ENCODE peak calls at places on chromosomes 5 and 9, in four cellular contexts. One of them, this sample, is unnamed. For H3K4me1 and H3K27me3, the result is how much of the 10 kb centered on the place peaks cover.

GRCh38 chr9:100473271-100474081 is 527 bp downstream of the TMEFF1 start:
- DNase-seq in CD8-positive, alpha-beta T cell: peak
- DNase-seq in heart left ventricle: no peak
- DNase-seq in neural progenitor cell: peak
- DNase-seq in this sample: peak

GRCh38 chr5:98904786-98905185 is 24.0 kb downstream of the CHD1 start:
- DNase-seq in CD8-positive, alpha-beta T cell: no peak
- DNase-seq in heart left ventricle: no peak
- DNase-seq in neural progenitor cell: no peak
- DNase-seq in this sample: no peak

GRCh38 chr5:65811895-65812294 is 89.9 kb downstream of the NLN start:
- DNase-seq in CD8-positive, alpha-beta T cell: no peak
- DNase-seq in heart left ventricle: no peak
- DNase-seq in neural progenitor cell: no peak
- DNase-seq in this sample: no peak

GRCh38 chr9:1429328-1429727 is 379.2 kb downstream of the DMRT2 start:
- DNase-seq in CD8-positive, alpha-beta T cell: no peak
- DNase-seq in heart left ventricle: peak
- DNase-seq in neural progenitor cell: no peak
- DNase-seq in this sample: no peak

GRCh38 chr5:155024015-155024414 is 10.5 kb downstream of the KIF4B start:
- DNase-seq in CD8-positive, alpha-beta T cell: no peak
- DNase-seq in heart left ventricle: no peak
- DNase-seq in neural progenitor cell: no peak
- DNase-seq in this sample: no peak

GRCh38 chr9:120922404-120923173 is 4.0 kb downstream of the TRAF1 start:
- DNase-seq in CD8-positive, alpha-beta T cell: peak
- DNase-seq in heart left ventricle: no peak
- DNase-seq in neural progenitor cell: no peak
- DNase-seq in this sample: no peak

GRCh38 chr9:99093492-99093791 is 11.5 kb upstream of the TGFBR1 start:
- DNase-seq in CD8-positive, alpha-beta T cell: no peak
- DNase-seq in heart left ventricle: no peak
- DNase-seq in neural progenitor cell: no peak
- DNase-seq in this sample: no peak

GRCh38 chr5:14816999-14817761 is 54.4 kb downstream of the ANKH start:
- DNase-seq in CD8-positive, alpha-beta T cell: no peak
- DNase-seq in heart left ventricle: peak
- DNase-seq in neural progenitor cell: no peak
- DNase-seq in this sample: no peak

GRCh38 chr9:75615284-75615683 is 275.2 kb upstream of the PCSK5 start:
- DNase-seq in CD8-positive, alpha-beta T cell: no peak
- DNase-seq in heart left ventricle: no peak
- DNase-seq in neural progenitor cell: no peak
- DNase-seq in this sample: no peak

GRCh38 chr5:137960819-137961218 is 71.6 kb downstream of the PKD2L2 start:
- DNase-seq in CD8-positive, alpha-beta T cell: no peak
- DNase-seq in heart left ventricle: no peak
- DNase-seq in neural progenitor cell: no peak
- DNase-seq in this sample: no peak

GRCh38 chr9:100474082-100474949 is 1.4 kb downstream of the TMEFF1 start:
- DNase-seq in CD8-positive, alpha-beta T cell: no peak
- DNase-seq in heart left ventricle: no peak
- DNase-seq in neural progenitor cell: peak
- DNase-seq in this sample: peak

GRCh38 chr9:128457207-128457606 is 1.4 kb downstream of the ODF2 start:
- DNase-seq in CD8-positive, alpha-beta T cell: no peak
- DNase-seq in heart left ventricle: no peak
- DNase-seq in neural progenitor cell: peak
- DNase-seq in this sample: peak

GRCh38 chr9:114911167-114911821 is 19.1 kb downstream of the TNFSF8 start:
- DNase-seq in CD8-positive, alpha-beta T cell: no peak
- DNase-seq in heart left ventricle: no peak
- DNase-seq in neural progenitor cell: peak
- DNase-seq in this sample: peak

GRCh38 chr5:16497546-16497945 is 31.9 kb upstream of the ZNF622 start:
- DNase-seq in CD8-positive, alpha-beta T cell: no peak
- DNase-seq in heart left ventricle: no peak
- DNase-seq in neural progenitor cell: no peak
- DNase-seq in this sample: no peak

GRCh38 chr5:177412603-177413233 is 3.4 kb upstream of the F12 start:
- DNase-seq in CD8-positive, alpha-beta T cell: no peak
- DNase-seq in heart left ventricle: no peak
- DNase-seq in neural progenitor cell: no peak
- DNase-seq in this sample: no peak

GRCh38 chr9:124008307-124008854 is 3.2 kb upstream of the LHX2 start:
- DNase-seq in CD8-positive, alpha-beta T cell: no peak
- DNase-seq in heart left ventricle: no peak
- DNase-seq in neural progenitor cell: peak
- DNase-seq in this sample: peak

GRCh38 chr9:124869466-124869985 is 7.6 kb downstream of the ARPC5L start:
- DNase-seq in CD8-positive, alpha-beta T cell: peak
- DNase-seq in heart left ventricle: peak
- DNase-seq in neural progenitor cell: peak
- DNase-seq in this sample: no peak

GRCh38 chr5:141914797-141915196 is 8.9 kb upstream of the DELE1 start:
- DNase-seq in CD8-positive, alpha-beta T cell: peak
- DNase-seq in heart left ventricle: no peak
- DNase-seq in neural progenitor cell: no peak
- DNase-seq in this sample: no peak

GRCh38 chr9:133460405-133461175 is 812 bp downstream of the CACFD1 start:
- DNase-seq in CD8-positive, alpha-beta T cell: no peak
- DNase-seq in heart left ventricle: peak
- DNase-seq in neural progenitor cell: peak
- DNase-seq in this sample: no peak

GRCh38 chr9:119736478-119737454 is 367.5 kb upstream of the BRINP1 start:
- DNase-seq in CD8-positive, alpha-beta T cell: no peak
- DNase-seq in heart left ventricle: no peak
- DNase-seq in neural progenitor cell: no peak
- DNase-seq in this sample: no peak

GRCh38 chr5:68339921-68340321 is 124.4 kb downstream of the PIK3R1 start:
- DNase-seq in CD8-positive, alpha-beta T cell: no peak
- DNase-seq in heart left ventricle: no peak
- DNase-seq in neural progenitor cell: no peak
- DNase-seq in this sample: no peak

GRCh38 chr9:69918317-69918716 is 97.7 kb downstream of the CFAP95 start:
- DNase-seq in CD8-positive, alpha-beta T cell: no peak
- DNase-seq in heart left ventricle: no peak
- DNase-seq in neural progenitor cell: no peak
- DNase-seq in this sample: no peak

GRCh38 chr5:100777680-100778281 is 125.3 kb downstream of the ST8SIA4 start:
- DNase-seq in CD8-positive, alpha-beta T cell: no peak
- DNase-seq in heart left ventricle: peak
- DNase-seq in neural progenitor cell: no peak
- DNase-seq in this sample: no peak

GRCh38 chr5:164073013-164073535 is 567.7 kb downstream of the MAT2B start:
- DNase-seq in CD8-positive, alpha-beta T cell: no peak
- DNase-seq in heart left ventricle: no peak
- DNase-seq in neural progenitor cell: no peak
- DNase-seq in this sample: no peak

GRCh38 chr9:34637356-34638137 is at the start of gene SIGMAR1:
- DNase-seq in CD8-positive, alpha-beta T cell: peak
- DNase-seq in heart left ventricle: peak
- DNase-seq in neural progenitor cell: peak
- DNase-seq in this sample: peak

GRCh38 chr9:34636791-34637355 is 714 bp downstream of the SIGMAR1 start:
- DNase-seq in CD8-positive, alpha-beta T cell: peak
- DNase-seq in heart left ventricle: peak
- DNase-seq in neural progenitor cell: no peak
- DNase-seq in this sample: no peak

GRCh38 chr9:34634551-34634945 is 3.0 kb downstream of the SIGMAR1 start:
- DNase-seq in CD8-positive, alpha-beta T cell: no peak
- DNase-seq in heart left ventricle: no peak
- DNase-seq in neural progenitor cell: no peak
- DNase-seq in this sample: no peak

GRCh38 chr9:34633851-34634550 is 3.6 kb downstream of the SIGMAR1 start:
- DNase-seq in CD8-positive, alpha-beta T cell: peak
- DNase-seq in heart left ventricle: peak
- DNase-seq in neural progenitor cell: peak
- DNase-seq in this sample: peak

DNA sequence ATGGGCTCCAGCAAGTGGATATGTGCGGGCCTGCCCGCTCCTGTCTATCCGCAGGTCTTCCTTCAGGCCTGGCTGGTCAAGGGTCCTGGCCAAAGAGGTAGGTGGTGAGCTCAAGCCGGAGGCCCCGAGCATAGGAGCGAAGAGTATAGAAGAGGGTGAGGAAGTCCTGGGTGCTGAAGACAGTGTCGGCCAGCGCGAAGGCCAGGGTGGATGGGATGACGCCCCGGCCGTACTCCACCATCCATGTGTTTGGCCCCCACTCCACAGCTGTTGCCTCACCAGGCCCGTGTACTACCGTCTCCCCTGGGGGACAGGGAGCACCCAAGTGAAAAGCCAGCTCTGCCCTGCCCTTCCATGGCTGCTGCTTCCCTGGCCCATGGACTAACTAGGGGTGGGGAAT is 2.0 kb downstream of the SIGMAR1 start:
- DNase-seq in CD8-positive, alpha-beta T cell: no peak
- DNase-seq in heart left ventricle: no peak
- DNase-seq in neural progenitor cell: no peak
- DNase-seq in this sample: no peak
- H3K4me3 ChIP-seq in CD8-positive, alpha-beta T cell: no peak
- H3K4me3 ChIP-seq in heart left ventricle: no peak
- H3K4me3 ChIP-seq in neural progenitor cell: no peak
- H3K4me3 ChIP-seq in this sample: no peak

GRCh38 chr5:139571543-139571942 is 10.4 kb downstream of the UBE2D2 start:
- DNase-seq in CD8-positive, alpha-beta T cell: no peak
- DNase-seq in heart left ventricle: no peak
- DNase-seq in neural progenitor cell: no peak
- DNase-seq in this sample: no peak
- H3K4me1 ChIP-seq in CD8-positive, alpha-beta T cell: half or more
- H3K4me1 ChIP-seq in heart left ventricle: half or more
- H3K4me1 ChIP-seq in neural progenitor cell: under half
- H3K4me1 ChIP-seq in this sample: under half

GRCh38 chr5:3059488-3059887 is 308.0 kb upstream of the IRX2 start:
- DNase-seq in CD8-positive, alpha-beta T cell: no peak
- DNase-seq in heart left ventricle: no peak
- DNase-seq in neural progenitor cell: no peak
- DNase-seq in this sample: no peak
- H3K27me3 ChIP-seq in CD8-positive, alpha-beta T cell: under half
- H3K27me3 ChIP-seq in heart left ventricle: under half
- H3K27me3 ChIP-seq in neural progenitor cell: under half
- H3K27me3 ChIP-seq in this sample: under half

GRCh38 chr9:97694768-97695167 is 2.4 kb downstream of the XPA start:
- DNase-seq in CD8-positive, alpha-beta T cell: no peak
- DNase-seq in heart left ventricle: no peak
- DNase-seq in neural progenitor cell: no peak
- DNase-seq in this sample: no peak

GRCh38 chr9:97696025-97696822 is 916 bp downstream of the XPA start:
- DNase-seq in CD8-positive, alpha-beta T cell: no peak
- DNase-seq in heart left ventricle: no peak
- DNase-seq in neural progenitor cell: no peak
- DNase-seq in this sample: no peak

GRCh38 chr9:97696823-97697601 is at the start of gene XPA:
- DNase-seq in CD8-positive, alpha-beta T cell: peak
- DNase-seq in heart left ventricle: peak
- DNase-seq in neural progenitor cell: peak
- DNase-seq in this sample: peak

GRCh38 chr9:97697837-97698236 is 697 bp upstream of the XPA start:
- DNase-seq in CD8-positive, alpha-beta T cell: no peak
- DNase-seq in heart left ventricle: no peak
- DNase-seq in neural progenitor cell: no peak
- DNase-seq in this sample: no peak

DNA sequence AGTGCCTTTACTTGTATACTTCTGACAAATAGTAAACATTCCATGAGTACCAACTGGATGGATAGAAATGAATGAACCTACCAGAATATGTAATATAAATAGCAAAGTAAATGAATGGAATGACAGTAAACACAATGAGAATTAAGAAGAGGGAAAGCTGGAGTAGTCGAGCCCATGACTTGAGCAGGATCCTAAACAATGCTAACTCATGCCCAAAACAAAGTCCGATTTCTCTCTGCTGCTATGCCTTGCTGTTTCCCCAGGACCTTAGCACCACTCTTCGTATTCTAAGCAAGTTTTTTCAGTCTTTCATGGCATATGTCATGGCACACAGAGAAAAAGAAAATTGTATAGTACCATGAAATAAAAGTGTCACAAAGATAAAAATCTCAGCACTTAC is 1.8 kb downstream of the XPA start:
- DNase-seq in CD8-positive, alpha-beta T cell: no peak
- DNase-seq in heart left ventricle: no peak
- DNase-seq in neural progenitor cell: no peak
- DNase-seq in this sample: no peak
- H3K4me3 ChIP-seq in CD8-positive, alpha-beta T cell: no peak
- H3K4me3 ChIP-seq in heart left ventricle: no peak
- H3K4me3 ChIP-seq in neural progenitor cell: peak
- H3K4me3 ChIP-seq in this sample: peak

GRCh38 chr5:11385901-11386293 is 518.3 kb downstream of the CTNND2 start:
- DNase-seq in CD8-positive, alpha-beta T cell: no peak
- DNase-seq in heart left ventricle: no peak
- DNase-seq in neural progenitor cell: peak
- DNase-seq in this sample: no peak
- H3K4me1 ChIP-seq in CD8-positive, alpha-beta T cell: under half
- H3K4me1 ChIP-seq in heart left ventricle: under half
- H3K4me1 ChIP-seq in neural progenitor cell: under half
- H3K4me1 ChIP-seq in this sample: under half

DNA sequence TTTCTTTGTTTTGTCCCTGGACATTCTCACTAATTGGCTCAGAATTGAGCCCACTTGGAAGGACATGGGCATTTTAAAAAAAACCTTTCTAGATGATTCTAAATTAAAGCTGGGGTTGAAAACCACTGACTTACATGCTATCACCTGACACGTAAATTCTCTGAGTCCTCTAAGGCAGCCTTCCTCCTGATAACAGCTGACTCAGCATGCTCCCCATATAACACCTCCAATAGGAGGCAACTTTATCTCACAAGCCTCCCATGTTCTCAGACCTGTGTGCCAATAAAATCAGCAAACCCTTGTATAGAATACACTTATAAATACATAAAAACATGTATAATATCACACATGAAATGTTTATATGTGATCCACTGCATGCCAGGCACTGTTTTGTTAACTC is 49.2 kb upstream of the AGXT2 start:
- DNase-seq in CD8-positive, alpha-beta T cell: no peak
- DNase-seq in heart left ventricle: no peak
- DNase-seq in neural progenitor cell: no peak
- DNase-seq in this sample: no peak
- H3K27me3 ChIP-seq in CD8-positive, alpha-beta T cell: under half
- H3K27me3 ChIP-seq in heart left ventricle: under half
- H3K27me3 ChIP-seq in neural progenitor cell: under half
- H3K27me3 ChIP-seq in this sample: under half